ENCODE peak calls at places on chromosome 14, in four cellular contexts. One of them, this sample, is unnamed.

GRCh38 chr14:96065661-96066459 is 26.7 kb downstream of the C14orf132 start:
- ATAC-seq in activated T-cell treated with anti-CD3 and anti-CD28 coated beads, Interleukin-2, amount 50 U/mL, for 72 hours: no peak
- ATAC-seq in activated CD4-positive, CD25-positive, alpha-beta regulatory T cell treated with anti-CD3 and anti-CD28 coated beads, Interleukin-2, amount 50 U/mL, for 24 hours: no peak
- ATAC-seq in HCT116: no peak
- ATAC-seq in this sample: no peak

GRCh38 chr14:32693114-32693513 is 245.6 kb upstream of the NPAS3 start:
- ATAC-seq in activated T-cell treated with anti-CD3 and anti-CD28 coated beads, Interleukin-2, amount 50 U/mL, for 72 hours: no peak
- ATAC-seq in activated CD4-positive, CD25-positive, alpha-beta regulatory T cell treated with anti-CD3 and anti-CD28 coated beads, Interleukin-2, amount 50 U/mL, for 24 hours: no peak
- ATAC-seq in HCT116: no peak
- ATAC-seq in this sample: no peak

GRCh38 chr14:59398841-59399240 is 66.3 kb downstream of the GPR135 start:
- ATAC-seq in activated T-cell treated with anti-CD3 and anti-CD28 coated beads, Interleukin-2, amount 50 U/mL, for 72 hours: peak
- ATAC-seq in activated CD4-positive, CD25-positive, alpha-beta regulatory T cell treated with anti-CD3 and anti-CD28 coated beads, Interleukin-2, amount 50 U/mL, for 24 hours: no peak
- ATAC-seq in HCT116: no peak
- ATAC-seq in this sample: no peak

GRCh38 chr14:67018720-67019119 is 170.5 kb upstream of the GARIN2 start:
- ATAC-seq in activated T-cell treated with anti-CD3 and anti-CD28 coated beads, Interleukin-2, amount 50 U/mL, for 72 hours: no peak
- ATAC-seq in activated CD4-positive, CD25-positive, alpha-beta regulatory T cell treated with anti-CD3 and anti-CD28 coated beads, Interleukin-2, amount 50 U/mL, for 24 hours: no peak
- ATAC-seq in HCT116: no peak
- ATAC-seq in this sample: no peak

GRCh38 chr14:81313775-81314429 is 86.2 kb downstream of the STON2 start:
- ATAC-seq in activated T-cell treated with anti-CD3 and anti-CD28 coated beads, Interleukin-2, amount 50 U/mL, for 72 hours: no peak
- ATAC-seq in activated CD4-positive, CD25-positive, alpha-beta regulatory T cell treated with anti-CD3 and anti-CD28 coated beads, Interleukin-2, amount 50 U/mL, for 24 hours: no peak
- ATAC-seq in HCT116: no peak
- ATAC-seq in this sample: peak

GRCh38 chr14:103050935-103051334 is 6.4 kb downstream of the CDC42BPB start:
- ATAC-seq in activated T-cell treated with anti-CD3 and anti-CD28 coated beads, Interleukin-2, amount 50 U/mL, for 72 hours: no peak
- ATAC-seq in activated CD4-positive, CD25-positive, alpha-beta regulatory T cell treated with anti-CD3 and anti-CD28 coated beads, Interleukin-2, amount 50 U/mL, for 24 hours: no peak
- ATAC-seq in HCT116: no peak
- ATAC-seq in this sample: no peak

GRCh38 chr14:71314717-71315116 is 407.5 kb downstream of the PCNX1 start:
- ATAC-seq in activated T-cell treated with anti-CD3 and anti-CD28 coated beads, Interleukin-2, amount 50 U/mL, for 72 hours: no peak
- ATAC-seq in activated CD4-positive, CD25-positive, alpha-beta regulatory T cell treated with anti-CD3 and anti-CD28 coated beads, Interleukin-2, amount 50 U/mL, for 24 hours: no peak
- ATAC-seq in HCT116: no peak
- ATAC-seq in this sample: no peak

GRCh38 chr14:95465358-95465757 is 51.1 kb downstream of the SYNE3 start:
- ATAC-seq in activated T-cell treated with anti-CD3 and anti-CD28 coated beads, Interleukin-2, amount 50 U/mL, for 72 hours: peak
- ATAC-seq in activated CD4-positive, CD25-positive, alpha-beta regulatory T cell treated with anti-CD3 and anti-CD28 coated beads, Interleukin-2, amount 50 U/mL, for 24 hours: peak
- ATAC-seq in HCT116: no peak
- ATAC-seq in this sample: no peak

GRCh38 chr14:89226789-89227489 is 190.1 kb downstream of the FOXN3 start:
- ATAC-seq in activated T-cell treated with anti-CD3 and anti-CD28 coated beads, Interleukin-2, amount 50 U/mL, for 72 hours: no peak
- ATAC-seq in activated CD4-positive, CD25-positive, alpha-beta regulatory T cell treated with anti-CD3 and anti-CD28 coated beads, Interleukin-2, amount 50 U/mL, for 24 hours: no peak
- ATAC-seq in HCT116: no peak
- ATAC-seq in this sample: no peak

This sample was measured in esophagus mucosa.